ENCODE peak calls at places on chromosomes 1 and 21, in nine cellular contexts. Q is AG09319, Z is endothelial cell of umbilical vein, N is HFF-Myc, P is heart left ventricle, L is B cell, Y is suprapubic skin, O is fibroblast of pulmonary artery, B is WTC11. J is an unnamed sample.

GRCh38 chr1:160030657-160031367 is 978 bp downstream of the PIGM start:
- DNase-seq in Q (no peak), Z (no peak), N (no peak), P (no peak), L (no peak), Y (no peak), O (no peak), B (no peak), J (peak)

GRCh38 chr21:42980959-42981523 is 6.7 kb downstream of the PKNOX1 start:
- DNase-seq in Q (no peak), Z (no peak), N (no peak), P (no peak), L (no peak), Y (no peak), O (no peak), B (no peak), J (no peak)

GRCh38 chr1:108592030-108592759 is 32.3 kb downstream of the EEIG2 start:
- DNase-seq in Q (no peak), Z (peak), N (no peak), P (no peak), L (peak), Y (no peak), O (peak), B (no peak), J (no peak)

GRCh38 chr1:226121587-226122400 is 59.3 kb downstream of the H3-3A start:
- DNase-seq in Q (no peak), Z (peak), N (no peak), P (peak), L (peak), Y (no peak), O (no peak), B (peak), J (peak)

GRCh38 chr1:2411801-2412394 is 466 bp downstream of the PEX10 start:
- DNase-seq in Q (no peak), Z (no peak), N (no peak), P (no peak), L (no peak), Y (no peak), O (no peak), B (peak), J (peak)

GRCh38 chr1:10295471-10296085 is 85.2 kb downstream of the KIF1B start:
- DNase-seq in Q (no peak), Z (no peak), N (no peak), P (no peak), L (no peak), Y (no peak), O (no peak), B (no peak), J (no peak)

GRCh38 chr1:43315481-43315880 is 14.7 kb downstream of the TIE1 start:
- DNase-seq in Q (no peak), Z (no peak), N (no peak), P (no peak), L (no peak), Y (no peak), O (no peak), B (no peak), J (no peak)

GRCh38 chr1:223771814-223772770 is 59.8 kb downstream of the CAPN2 start:
- DNase-seq in Q (no peak), Z (peak), N (no peak), P (peak), L (no peak), Y (no peak), O (peak), B (no peak), J (peak)

GRCh38 chr1:113192980-113193379 is 120.0 kb downstream of the LRIG2 start:
- DNase-seq in Q (no peak), Z (no peak), N (no peak), P (no peak), L (no peak), Y (no peak), O (no peak), B (no peak), J (no peak)

GRCh38 chr1:223742861-223743517 is 30.6 kb downstream of the CAPN2 start:
- DNase-seq in Q (no peak), Z (peak), N (no peak), P (no peak), L (no peak), Y (no peak), O (peak), B (no peak), J (no peak)

GRCh38 chr1:234862360-234862943 is 252.5 kb upstream of the IRF2BP2 start:
- DNase-seq in Q (no peak), Z (no peak), N (no peak), P (no peak), L (no peak), Y (no peak), O (no peak), B (no peak), J (no peak)

GRCh38 chr1:18100493-18101063 is 7.0 kb upstream of the IGSF21 start:
- DNase-seq in Q (peak), Z (peak), N (peak), P (peak), L (peak), Y (no peak), O (peak), B (peak), J (peak)

GRCh38 chr1:91844862-91845528 is 41.0 kb downstream of the TGFBR3 start:
- DNase-seq in Q (peak), Z (peak), N (peak), P (peak), L (no peak), Y (no peak), O (peak), B (no peak), J (peak)

GRCh38 chr1:206982216-206982615 is 12.0 kb upstream of the FCAMR start:
- DNase-seq in Q (no peak), Z (peak), N (no peak), P (peak), L (peak), Y (no peak), O (peak), B (peak), J (peak)

GRCh38 chr1:160542303-160542945 is 19.4 kb upstream of the SLAMF6 start:
- DNase-seq in Q (no peak), Z (peak), N (no peak), P (no peak), L (no peak), Y (no peak), O (peak), B (no peak), J (no peak)

GRCh38 chr1:44270666-44271628 is 57.7 kb downstream of the DMAP1 start:
- DNase-seq in Q (no peak), Z (no peak), N (no peak), P (no peak), L (no peak), Y (no peak), O (no peak), B (no peak), J (no peak)

GRCh38 chr21:18041012-18041411 is 203.6 kb upstream of the CHODL start:
- DNase-seq in Q (no peak), Z (peak), N (no peak), P (no peak), L (no peak), Y (no peak), O (peak), B (peak), J (peak)

GRCh38 chr21:14533555-14534400 is 12.3 kb downstream of the SAMSN1 start:
- DNase-seq in Q (no peak), Z (peak), N (no peak), P (no peak), L (peak), Y (no peak), O (peak), B (no peak), J (peak)

GRCh38 chr1:39105841-39106765 is 80.0 kb downstream of the NDUFS5 start:
- DNase-seq in Q (no peak), Z (peak), N (no peak), P (peak), L (peak), Y (peak), O (peak), B (peak), J (peak)

GRCh38 chr21:34996304-34997081 is 52.6 kb downstream of the RUNX1 start:
- DNase-seq in Q (peak), Z (no peak), N (no peak), P (no peak), L (no peak), Y (no peak), O (peak), B (no peak), J (no peak)

GRCh38 chr1:153568367-153569099 is 2.9 kb upstream of the S100A2 start:
- DNase-seq in Q (peak), Z (peak), N (peak), P (peak), L (peak), Y (peak), O (peak), B (peak), J (peak)

GRCh38 chr1:170939476-170939875 is 4.1 kb downstream of the MROH9 start:
- DNase-seq in Q (no peak), Z (no peak), N (no peak), P (no peak), L (no peak), Y (no peak), O (no peak), B (no peak), J (no peak)

GRCh38 chr1:41493117-41493536 is 8.6 kb upstream of the EDN2 start:
- DNase-seq in Q (peak), Z (peak), N (peak), P (no peak), L (no peak), Y (no peak), O (peak), B (no peak), J (peak)

GRCh38 chr1:223233019-223233409 is 90.0 kb upstream of the TLR5 start:
- DNase-seq in Q (no peak), Z (no peak), N (no peak), P (no peak), L (no peak), Y (peak), O (no peak), B (no peak), J (no peak)

GRCh38 chr1:26677306-26678115 is 18.3 kb upstream of the ARID1A start:
- DNase-seq in Q (peak), Z (peak), N (peak), P (peak), L (peak), Y (peak), O (peak), B (peak), J (peak)

GRCh38 chr1:183198463-183198862 is 12.4 kb downstream of the LAMC2 start:
- DNase-seq in Q (peak), Z (no peak), N (peak), P (no peak), L (no peak), Y (no peak), O (peak), B (no peak), J (peak)

GRCh38 chr1:215894617-215895016 is 327.5 kb downstream of the KCTD3 start:
- DNase-seq in Q (no peak), Z (no peak), N (no peak), P (no peak), L (no peak), Y (no peak), O (no peak), B (no peak), J (no peak)

GRCh38 chr1:46536527-46536926 is 14.9 kb downstream of the KNCN start:
- DNase-seq in Q (no peak), Z (no peak), N (no peak), P (no peak), L (no peak), Y (no peak), O (no peak), B (no peak), J (no peak)

GRCh38 chr1:156368889-156369684 is at the start of gene RHBG:
- DNase-seq in Q (no peak), Z (peak), N (no peak), P (peak), L (peak), Y (no peak), O (peak), B (peak), J (peak)

GRCh38 chr1:231419147-231419546 is 2.9 kb downstream of the EGLN1 start:
- DNase-seq in Q (no peak), Z (peak), N (no peak), P (no peak), L (no peak), Y (no peak), O (no peak), B (no peak), J (no peak)

GRCh38 chr1:6162773-6163172 is 17.3 kb downstream of the CHD5 start:
- DNase-seq in Q (no peak), Z (no peak), N (no peak), P (no peak), L (no peak), Y (no peak), O (no peak), B (peak), J (no peak)

GRCh38 chr21:45102391-45102932 is 28.1 kb downstream of the ADARB1 start:
- DNase-seq in Q (peak), Z (peak), N (peak), P (no peak), L (no peak), Y (no peak), O (peak), B (no peak), J (peak)

GRCh38 chr1:151619489-151620093 is 7.7 kb downstream of the SNX27 start:
- DNase-seq in Q (no peak), Z (peak), N (no peak), P (no peak), L (no peak), Y (no peak), O (peak), B (no peak), J (peak)

GRCh38 chr1:20494609-20495311 is 8.8 kb upstream of the CAMK2N1 start:
- DNase-seq in Q (peak), Z (peak), N (peak), P (no peak), L (no peak), Y (no peak), O (peak), B (no peak), J (peak)

GRCh38 chr1:23423415-23424170 is 955 bp downstream of the TCEA3 start:
- DNase-seq in Q (no peak), Z (no peak), N (no peak), P (peak), L (no peak), Y (no peak), O (no peak), B (peak), J (no peak)

GRCh38 chr1:67869233-67869632 is 36.0 kb upstream of the GNG12 start:
- DNase-seq in Q (no peak), Z (no peak), N (no peak), P (no peak), L (no peak), Y (no peak), O (no peak), B (no peak), J (no peak)

GRCh38 chr21:41641821-41642368 is 125.0 kb downstream of the RIPK4 start:
- DNase-seq in Q (no peak), Z (peak), N (peak), P (peak), L (no peak), Y (peak), O (peak), B (no peak), J (peak)

GRCh38 chr1:228393268-228393699 is 13.4 kb downstream of the TRIM11 start:
- DNase-seq in Q (no peak), Z (peak), N (no peak), P (peak), L (no peak), Y (no peak), O (peak), B (no peak), J (peak)

DNA sequence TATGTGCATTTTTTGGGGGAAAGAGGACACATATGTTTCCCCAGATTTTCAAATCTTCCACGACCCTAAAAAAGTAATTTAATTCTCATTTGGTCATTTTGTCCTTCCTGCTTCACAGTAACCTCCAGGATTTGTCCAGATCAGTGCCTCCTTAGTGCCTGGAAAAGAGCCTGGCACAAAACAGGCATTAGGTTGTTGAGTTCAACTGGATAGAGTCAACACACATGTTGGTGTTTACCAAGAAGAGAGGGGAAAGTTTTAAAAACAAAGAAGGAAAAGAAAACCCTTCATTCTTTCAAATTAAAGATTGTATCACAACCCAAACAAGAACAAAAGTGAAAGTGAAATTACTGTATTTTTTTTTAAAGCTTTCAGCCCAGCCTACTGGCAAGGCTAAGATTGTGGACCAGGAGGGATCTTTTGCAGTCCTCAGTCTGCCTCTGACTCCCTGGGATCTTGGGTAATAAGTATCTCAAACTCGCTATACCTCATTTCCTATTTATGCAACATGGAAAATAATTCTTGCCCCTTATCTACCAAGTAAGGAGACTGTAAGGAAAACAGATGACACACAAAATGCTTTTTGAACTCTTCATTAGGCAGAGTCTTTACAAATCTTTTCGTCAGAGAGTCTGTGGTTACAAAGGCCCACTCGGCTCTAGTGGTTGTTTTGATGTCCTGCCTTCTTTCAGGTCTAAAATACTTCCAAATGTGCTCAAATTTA is 57.8 kb downstream of the ZNF281 start:
- DNase-seq in Q (peak), Z (peak), N (peak), P (no peak), L (peak), Y (no peak), O (peak), B (no peak), J (peak)
- TF ChIP-seq CTCF in Q (no peak), Z (no peak), N (no peak), P (no peak), L (no peak), Y (no peak), O (no peak), B (no peak), J (no peak)

DNA sequence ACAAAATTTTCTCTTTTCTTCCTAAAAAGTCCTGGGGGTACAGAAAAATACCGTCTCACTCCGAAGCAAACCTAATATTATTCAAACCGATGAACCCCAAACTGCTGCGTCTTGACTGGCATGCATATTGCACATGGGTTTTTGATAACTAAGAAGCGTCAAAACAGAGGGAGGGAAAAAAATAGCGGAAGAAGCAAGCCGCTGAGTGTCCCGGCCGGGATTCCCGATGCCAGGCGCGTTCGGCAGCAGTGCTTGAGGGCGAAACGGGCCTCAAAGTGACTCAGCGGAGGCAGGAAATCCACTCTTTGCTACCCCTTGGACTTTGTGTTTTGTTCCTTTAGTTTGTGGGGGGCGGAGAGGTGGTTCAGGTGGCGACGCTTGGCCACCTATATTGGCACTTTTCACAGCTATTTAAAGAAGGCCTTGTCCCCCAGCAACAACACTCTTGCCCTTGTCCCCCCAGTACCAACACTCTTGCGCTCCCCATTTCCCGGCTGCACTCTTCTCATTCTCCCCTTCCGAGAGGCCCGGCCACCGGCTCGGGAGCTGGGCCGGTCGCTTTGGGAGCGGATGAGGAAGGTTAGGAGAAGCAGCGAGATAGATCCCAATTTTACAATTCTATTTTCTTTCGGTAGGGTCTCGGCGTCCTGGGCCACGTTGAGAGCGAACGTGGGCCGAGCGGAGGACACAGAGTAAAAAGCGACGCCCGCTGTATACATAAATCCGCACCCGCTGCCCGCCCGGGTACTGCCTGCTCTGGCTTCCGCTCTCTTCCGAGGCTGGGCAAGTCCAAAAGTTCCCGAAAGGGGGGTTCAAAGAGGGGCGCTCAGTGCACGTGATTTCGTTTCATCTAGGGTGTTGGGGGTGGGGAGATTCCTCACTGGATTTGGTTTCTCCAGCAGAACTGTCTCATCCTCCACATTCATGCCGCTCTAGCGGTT is 2.5 kb downstream of the LMX1A start:
- DNase-seq in Q (no peak), Z (no peak), N (no peak), P (no peak), L (no peak), Y (no peak), O (no peak), B (peak), J (no peak)
- TF ChIP-seq CTCF in Q (no peak), Z (no peak), N (no peak), P (no peak), L (no peak), Y (no peak), O (no peak), B (no peak), J (no peak)

GRCh38 chr1:203701606-203702005 is 63.4 kb upstream of the LAX1 start:
- DNase-seq in Q (no peak), Z (no peak), N (no peak), P (no peak), L (no peak), Y (no peak), O (no peak), B (no peak), J (no peak)

GRCh38 chr1:203700901-203701300 is 64.1 kb upstream of the LAX1 start:
- DNase-seq in Q (no peak), Z (no peak), N (no peak), P (no peak), L (no peak), Y (no peak), O (no peak), B (no peak), J (no peak)

GRCh38 chr1:203696673-203697072 is 68.3 kb upstream of the LAX1 start:
- DNase-seq in Q (no peak), Z (no peak), N (no peak), P (no peak), L (no peak), Y (no peak), O (no peak), B (no peak), J (no peak)

GRCh38 chr1:203695116-203695515 is 68.5 kb downstream of the ATP2B4 start:
- DNase-seq in Q (no peak), Z (no peak), N (no peak), P (peak), L (no peak), Y (no peak), O (peak), B (no peak), J (peak)

GRCh38 chr1:203698144-203698543 is 66.8 kb upstream of the LAX1 start:
- DNase-seq in Q (no peak), Z (no peak), N (no peak), P (no peak), L (no peak), Y (no peak), O (no peak), B (no peak), J (no peak)
- TF ChIP-seq CTCF in Q (no peak), Z (no peak), N (no peak), P (no peak), L (no peak), Y (no peak), O (no peak), B (no peak), J (no peak)

GRCh38 chr1:57711326-57711725 is 287.5 kb upstream of the DAB1 start:
- DNase-seq in Q (no peak), Z (no peak), N (no peak), P (no peak), L (no peak), Y (no peak), O (no peak), B (no peak), J (no peak)
- TF ChIP-seq CTCF in Q (no peak), Z (no peak), N (no peak), P (no peak), L (no peak), Y (no peak), O (no peak), B (no peak), J (no peak)

DNA sequence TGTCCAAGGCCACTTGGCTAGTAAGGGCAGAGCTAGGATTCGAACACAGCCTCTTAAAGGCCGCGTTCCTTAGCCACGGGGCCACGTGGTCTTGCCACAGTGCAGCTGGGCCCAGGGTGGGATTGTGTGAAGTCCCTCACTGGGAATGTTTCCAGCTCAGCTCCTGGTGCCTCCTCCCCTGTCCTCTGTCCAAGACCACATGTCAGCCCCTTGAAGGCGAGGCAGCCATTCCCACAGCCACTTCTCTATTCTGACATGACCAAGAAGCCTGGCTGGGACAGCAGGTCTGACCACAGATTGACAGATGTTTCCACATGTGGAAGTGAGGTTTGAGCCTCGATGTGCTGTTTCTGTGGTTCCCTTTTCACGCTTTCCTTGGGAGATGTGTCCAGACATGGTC is 57.6 kb downstream of the RUNX3 start:
- DNase-seq in Q (no peak), Z (no peak), N (no peak), P (peak), L (no peak), Y (peak), O (no peak), B (no peak), J (no peak)
- TF ChIP-seq CTCF in Q (no peak), Z (no peak), N (no peak), P (no peak), L (no peak), Y (no peak), O (no peak), B (no peak), J (no peak)